ENCODE peak calls at places on chromosomes 4 and X, in six cellular contexts. V, P, E, B, U and F are unnamed samples.
A peak's percentile ranks its signal among the peaks of the same experiment; 100 is the strongest.

GRCh38 chr4:38387348-38387747 is 276.7 kb upstream of the KLF3 start:
- DNase-seq in V (peak; percentile 72), U (peak; percentile 48), E (peak; percentile 80), P (peak; percentile 22), B (no peak), F (no peak)

GRCh38 chr4:136412708-136413107 is 1119.6 kb downstream of the PCDH18 start:
- DNase-seq in V (no peak), P (no peak), E (no peak), U (peak; percentile 52), B (no peak), F (no peak)

GRCh38 chr4:77201857-77202256 is 44.9 kb downstream of the CCNG2 start:
- DNase-seq in E (no peak), B (no peak), V (no peak), U (no peak), P (no peak), F (no peak)

GRCh38 chrX:25012793-25013592 is 2.8 kb downstream of the ARX start:
- DNase-seq in U (no peak), V (no peak), E (no peak), P (no peak), B (no peak), F (no peak)

GRCh38 chr4:84503495-84504437 is 4.7 kb upstream of the NKX6-1 start:
- DNase-seq in V (no peak), U (peak; percentile 77), E (no peak), P (no peak), B (no peak), F (no peak)

GRCh38 chr4:136861081-136861480 is 671.2 kb downstream of the PCDH18 start:
- DNase-seq in V (no peak), E (no peak), B (no peak), U (peak; percentile 14), P (no peak), F (no peak)

GRCh38 chrX:41302293-41302868 is 31.6 kb upstream of the DDX3X start:
- DNase-seq in U (no peak), P (no peak), B (no peak), E (no peak), V (no peak), F (no peak)

GRCh38 chr4:72743078-72743477 is 174.1 kb upstream of the ADAMTS3 start:
- DNase-seq in P (no peak), E (no peak), B (no peak), U (no peak), V (no peak), F (no peak)

GRCh38 chr4:110049951-110050925 is 137.6 kb downstream of the EGF start:
- DNase-seq in U (peak; percentile 65), B (no peak), V (no peak), E (no peak), P (no peak), F (no peak)

GRCh38 chr4:188220006-188220405 is 80.8 kb downstream of the TRIML1 start:
- DNase-seq in P (no peak), V (no peak), E (no peak), B (no peak), U (no peak), F (no peak)

GRCh38 chr4:94462572-94462971 is 10.8 kb downstream of the PDLIM5 start:
- DNase-seq in U (no peak), B (no peak), V (no peak), P (no peak), E (no peak), F (no peak)

GRCh38 chr4:12145106-12145505 is 716.4 kb upstream of the HS3ST1 start:
- DNase-seq in E (no peak), U (no peak), P (no peak), V (no peak), B (no peak), F (no peak)

GRCh38 chr4:79652232-79652631 is 244.2 kb upstream of the GK2 start:
- DNase-seq in U (peak; percentile 91), E (no peak), V (no peak), B (no peak), P (no peak), F (no peak)

GRCh38 chrX:72046447-72046846 is 85.3 kb downstream of the RTL5 start:
- DNase-seq in P (no peak), B (no peak), V (no peak), E (no peak), U (no peak), F (no peak)

GRCh38 chrX:332916-333610 is 14.5 kb upstream of the GTPBP6 start:
- DNase-seq in B (no peak), U (no peak), E (peak; percentile 43), V (peak; percentile 24), P (no peak), F (no peak)

GRCh38 chr4:17708992-17709759 is 72.2 kb downstream of the FAM184B start:
- DNase-seq in U (no peak), E (no peak), V (no peak), P (no peak), B (peak; percentile 82), F (no peak)

DNA sequence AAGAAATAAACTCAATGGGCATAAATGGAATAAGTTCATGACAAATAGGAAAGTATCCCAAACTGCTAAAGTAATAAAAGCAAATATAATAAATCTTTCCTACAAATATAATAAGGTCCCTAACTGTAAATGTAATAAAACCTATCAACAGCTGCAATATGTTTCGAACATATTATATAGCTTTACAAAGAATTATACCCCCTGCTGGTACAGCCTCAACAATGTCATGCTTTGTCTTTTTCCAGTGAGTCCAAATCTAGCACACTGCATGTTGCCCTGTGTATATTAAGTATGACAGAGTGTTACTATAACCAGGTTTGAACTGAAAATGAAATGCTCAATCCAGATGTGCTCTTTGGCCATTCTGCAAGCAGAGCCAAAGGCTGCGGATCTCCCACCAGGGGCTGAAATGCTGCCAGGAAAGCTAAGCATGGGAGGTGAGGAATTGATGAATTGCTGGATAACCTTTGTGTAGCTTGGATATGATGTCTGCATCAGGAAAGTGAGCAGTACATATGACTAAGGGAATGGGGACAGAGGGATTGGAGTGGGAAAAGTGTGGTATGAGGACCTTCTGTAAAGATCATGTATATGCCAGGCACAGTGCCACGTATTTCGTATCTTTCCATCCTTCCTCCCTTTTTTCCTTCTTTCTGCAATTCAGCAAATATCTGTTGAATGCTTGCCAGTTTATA is 954.5 kb upstream of the LCORL start:
- DNase-seq in B (no peak), V (no peak), P (no peak), U (peak; percentile 6), E (no peak), F (no peak)
- TF ChIP-seq CTCF in B (no peak), V (no peak), P (no peak), U (no peak), E (no peak), F (no peak)

DNA sequence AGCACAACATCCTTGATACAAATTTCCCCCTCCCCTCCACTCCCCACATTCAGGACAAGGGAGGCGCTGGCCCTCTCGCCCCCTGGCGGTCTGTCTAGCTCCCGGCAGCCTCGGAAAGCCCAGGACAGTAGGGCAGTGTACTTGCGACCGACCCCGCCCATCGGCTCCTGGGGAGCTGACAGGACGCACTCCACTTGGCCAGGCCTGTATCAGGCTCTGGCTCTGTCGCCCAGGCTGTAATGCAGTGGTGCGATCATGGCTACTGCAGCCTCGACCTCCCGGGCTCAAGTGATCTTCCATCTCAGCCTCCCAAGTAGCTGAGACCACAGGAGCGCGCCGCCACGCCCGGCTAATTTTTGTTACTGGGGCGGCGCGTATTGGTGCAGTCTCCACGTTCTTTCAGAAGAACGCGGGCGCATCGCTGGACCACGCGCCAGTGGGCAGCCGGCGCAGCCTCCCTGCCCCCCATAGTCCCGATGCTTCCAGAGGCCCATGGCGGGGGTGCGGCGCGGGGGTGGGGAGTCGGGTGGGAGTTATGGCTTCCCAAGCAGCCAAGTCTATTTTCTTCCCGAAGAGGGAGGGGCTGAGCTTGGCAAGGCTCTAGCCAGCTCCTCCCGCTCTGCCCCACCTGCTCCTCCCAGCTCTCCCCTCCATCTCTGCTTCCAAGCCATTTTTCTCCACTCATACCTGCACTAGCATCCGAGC is 7.8 kb upstream of the AKAP14 start:
- DNase-seq in B (peak; percentile 89), V (peak; percentile 65), P (no peak), E (peak; percentile 80), U (peak; percentile 49), F (no peak)
- TF ChIP-seq CTCF in B (peak; percentile 60), V (peak; percentile 46), P (no peak), E (peak; percentile 60), U (peak; percentile 64), F (peak; percentile 55)

GRCh38 chr4:88591787-88592599 is at the start of gene HERC3:
- DNase-seq in B (peak; percentile 96), V (peak; percentile 94), E (peak; percentile 94), U (peak; percentile 82), P (peak; percentile 79), F (peak; percentile 70)
- TF ChIP-seq CTCF in B (no peak), V (peak; percentile 18), E (peak; percentile 29), U (peak; percentile 17), P (no peak), F (no peak)

DNA sequence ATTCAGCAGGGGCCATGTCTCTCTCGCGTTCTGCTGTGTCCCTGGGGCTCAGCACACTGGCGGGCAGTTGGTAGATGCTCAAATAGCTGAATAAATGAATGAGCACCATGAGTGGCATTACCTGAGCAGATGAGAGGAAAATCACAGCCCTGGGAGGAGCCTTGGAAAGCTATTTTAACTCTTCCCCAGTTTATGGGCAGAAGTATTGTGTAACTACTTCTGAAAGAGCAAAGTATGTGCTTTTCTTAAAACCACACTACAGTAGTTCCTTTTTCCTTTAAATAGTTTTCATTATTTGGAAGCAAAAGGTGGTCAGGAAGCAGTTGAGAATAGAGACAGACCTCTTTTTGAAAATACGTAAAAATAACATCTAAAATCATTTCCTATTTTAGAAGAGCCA is 3.0 kb upstream of the PLAC1 start:
- DNase-seq in B (no peak), E (no peak), P (no peak), U (no peak), V (no peak), F (no peak)
- TF ChIP-seq CTCF in B (no peak), E (no peak), P (no peak), U (no peak), V (no peak), F (no peak)

GRCh38 chrX:51487960-51488267 is 8.5 kb downstream of the NUDT11 start:
- DNase-seq in V (no peak), E (no peak), B (no peak), U (no peak), P (no peak), F (no peak)
- TF ChIP-seq CTCF in V (no peak), E (no peak), B (no peak), U (no peak), P (no peak), F (no peak)

DNA sequence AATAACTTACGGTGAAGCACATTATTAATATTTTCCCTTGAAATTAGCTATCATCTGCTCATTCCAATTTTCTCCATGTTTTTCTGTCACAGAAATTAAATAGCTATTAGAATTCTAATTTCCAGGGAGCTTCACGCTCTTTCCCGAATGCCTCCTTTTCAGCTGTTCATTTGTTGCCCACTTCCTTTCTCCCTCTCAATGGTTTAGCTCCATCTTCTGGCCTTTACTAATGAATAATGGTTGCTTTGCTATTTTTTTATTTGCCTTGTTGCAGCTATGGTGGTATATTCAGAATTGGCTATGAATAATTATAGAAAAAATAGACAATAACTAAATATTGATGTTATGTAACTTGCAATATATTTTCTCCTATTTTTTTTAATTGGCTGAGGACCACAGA is 70.5 kb downstream of the GRIA2 start:
- DNase-seq in E (no peak), U (no peak), V (no peak), B (no peak), P (no peak), F (no peak)
- TF ChIP-seq CTCF in E (no peak), U (no peak), V (no peak), B (no peak), P (no peak), F (peak; percentile 8)